ENCODE peak calls at places on chromosomes 12 and 14, in four cellular contexts. H is H9, V is H1, J is astrocyte of the spinal cord. R is an unnamed sample.

GRCh38 chr14:100334904-100335303 is 11.8 kb downstream of the SLC25A47 start:
- DNase-seq in V (no peak), H (no peak), J (no peak), R (no peak)

GRCh38 chr14:54902143-54902520 is 494 bp downstream of the GCH1 start:
- DNase-seq in J (peak; percentile 21), H (peak; percentile 74), V (peak; percentile 27), R (peak; percentile 76)

GRCh38 chr12:72889791-72890190 is 617.6 kb downstream of the TRHDE start:
- DNase-seq in J (no peak), V (no peak), H (no peak), R (no peak)

GRCh38 chr12:132908145-132909029 is 21.0 kb upstream of the CHFR start:
- DNase-seq in V (peak; percentile 97), J (peak; percentile 99), H (peak; percentile 100), R (peak; percentile 94)

GRCh38 chr12:116528067-116528466 is 31.1 kb upstream of the MAP1LC3B2 start:
- DNase-seq in J (peak; percentile 81), H (no peak), V (no peak), R (no peak)

GRCh38 chr12:93376436-93377251 is 1.1 kb upstream of the NUDT4 start:
- DNase-seq in V (no peak), J (peak; percentile 18), H (peak; percentile 78), R (peak; percentile 48)

GRCh38 chr12:7155471-7156034 is 25.4 kb downstream of the CLSTN3 start:
- DNase-seq in H (no peak), J (no peak), V (no peak), R (no peak)

GRCh38 chr14:50025776-50026175 is 90.6 kb downstream of the VCPKMT start:
- DNase-seq in V (no peak), H (no peak), J (peak; percentile 48), R (no peak)

GRCh38 chr14:63542231-63542999 is 762 bp downstream of the PPP2R5E start:
- DNase-seq in H (peak; percentile 39), J (no peak), V (no peak), R (peak; percentile 51)

GRCh38 chr14:53501361-53502320 is 348.5 kb upstream of the DDHD1 start:
- DNase-seq in J (peak; percentile 20), V (no peak), H (no peak), R (no peak)

GRCh38 chr14:21084396-21084795 is 14.1 kb downstream of the ZNF219 start:
- DNase-seq in J (no peak), H (no peak), V (no peak), R (no peak)

GRCh38 chr14:21940887-21941855 is 267.6 kb upstream of the OR4E1 start:
- DNase-seq in V (no peak), H (peak; percentile 38), J (peak; percentile 2), R (peak; percentile 31)

GRCh38 chr14:72543325-72543724 is 350.6 kb downstream of the DPF3 start:
- DNase-seq in J (peak; percentile 44), H (no peak), V (no peak), R (no peak)

GRCh38 chr12:76948895-76949294 is 70.1 kb upstream of the CSRP2 start:
- DNase-seq in H (no peak), J (no peak), V (no peak), R (no peak)

GRCh38 chr12:23098110-23099049 is 473.4 kb downstream of the ETNK1 start:
- DNase-seq in H (no peak), V (no peak), J (peak; percentile 34), R (no peak)

GRCh38 chr12:107418976-107419375 is 266.6 kb upstream of the PWP1 start:
- DNase-seq in J (no peak), H (no peak), V (no peak), R (no peak)

GRCh38 chr14:92607251-92607650 is 93.7 kb downstream of the RIN3 start:
- DNase-seq in J (no peak), H (no peak), V (no peak), R (no peak)

GRCh38 chr12:49092086-49092815 is 2.4 kb downstream of the DHH start:
- DNase-seq in V (no peak), H (peak; percentile 86), J (peak; percentile 35), R (peak; percentile 65)

GRCh38 chr12:2004113-2004929 is at the start of gene DCP1B:
- DNase-seq in V (peak; percentile 96), H (peak; percentile 100), J (peak; percentile 99), R (peak; percentile 98)

GRCh38 chr12:6110006-6110405 is 14.5 kb downstream of the VWF start:
- DNase-seq in H (no peak), J (no peak), V (no peak), R (no peak)

GRCh38 chr12:15796493-15797141 is 7.4 kb upstream of the EPS8 start:
- DNase-seq in V (no peak), H (no peak), J (no peak), R (no peak)

GRCh38 chr12:103580026-103580425 is 7.0 kb upstream of the STAB2 start:
- DNase-seq in J (no peak), V (no peak), H (no peak), R (no peak)

GRCh38 chr12:70660620-70661219 is 23.5 kb upstream of the PTPRB start:
- DNase-seq in H (no peak), J (peak; percentile 72), V (no peak), R (no peak)

GRCh38 chr12:26319511-26319910 is 124.1 kb downstream of the SSPN start:
- DNase-seq in J (peak; percentile 93), H (no peak), V (peak; percentile 3), R (no peak)

GRCh38 chr12:78712834-78713455 is 151.6 kb upstream of the SYT1 start:
- DNase-seq in J (no peak), V (peak; percentile 2), H (peak; percentile 40), R (no peak)

GRCh38 chr12:11727133-11727664 is 77.7 kb downstream of the ETV6 start:
- DNase-seq in H (no peak), J (no peak), V (no peak), R (no peak)

GRCh38 chr12:106233011-106233410 is 14.8 kb downstream of the CKAP4 start:
- DNase-seq in H (no peak), J (no peak), V (no peak), R (no peak)

GRCh38 chr12:106238146-106238545 is 9.7 kb downstream of the CKAP4 start:
- DNase-seq in J (no peak), H (peak; percentile 45), V (no peak), R (no peak)

GRCh38 chr12:106234513-106234912 is 13.3 kb downstream of the CKAP4 start:
- DNase-seq in V (no peak), J (peak; percentile 62), H (no peak), R (no peak)

GRCh38 chr12:106239241-106239950 is 8.4 kb downstream of the CKAP4 start:
- DNase-seq in J (no peak), H (no peak), V (no peak), R (no peak)

GRCh38 chr12:106235770-106236169 is 12.1 kb downstream of the CKAP4 start:
- DNase-seq in H (no peak), J (no peak), V (no peak), R (no peak)
- TF ChIP-seq CTCF in H (no peak), J (no peak), V (no peak), R (no peak)

GRCh38 chr14:42508209-42508946 is 901.7 kb downstream of the LRFN5 start:
- DNase-seq in V (no peak), H (no peak), J (no peak), R (no peak)

GRCh38 chr14:42499137-42499536 is 892.5 kb downstream of the LRFN5 start:
- DNase-seq in H (no peak), V (no peak), J (no peak), R (no peak)

GRCh38 chr14:42510071-42510470 is 903.4 kb downstream of the LRFN5 start:
- DNase-seq in H (no peak), J (no peak), V (no peak), R (no peak)

GRCh38 chr14:42504433-42504832 is 897.8 kb downstream of the LRFN5 start:
- DNase-seq in H (no peak), J (no peak), V (no peak), R (no peak)
- TF ChIP-seq CTCF in H (no peak), J (no peak), V (no peak), R (no peak)

DNA sequence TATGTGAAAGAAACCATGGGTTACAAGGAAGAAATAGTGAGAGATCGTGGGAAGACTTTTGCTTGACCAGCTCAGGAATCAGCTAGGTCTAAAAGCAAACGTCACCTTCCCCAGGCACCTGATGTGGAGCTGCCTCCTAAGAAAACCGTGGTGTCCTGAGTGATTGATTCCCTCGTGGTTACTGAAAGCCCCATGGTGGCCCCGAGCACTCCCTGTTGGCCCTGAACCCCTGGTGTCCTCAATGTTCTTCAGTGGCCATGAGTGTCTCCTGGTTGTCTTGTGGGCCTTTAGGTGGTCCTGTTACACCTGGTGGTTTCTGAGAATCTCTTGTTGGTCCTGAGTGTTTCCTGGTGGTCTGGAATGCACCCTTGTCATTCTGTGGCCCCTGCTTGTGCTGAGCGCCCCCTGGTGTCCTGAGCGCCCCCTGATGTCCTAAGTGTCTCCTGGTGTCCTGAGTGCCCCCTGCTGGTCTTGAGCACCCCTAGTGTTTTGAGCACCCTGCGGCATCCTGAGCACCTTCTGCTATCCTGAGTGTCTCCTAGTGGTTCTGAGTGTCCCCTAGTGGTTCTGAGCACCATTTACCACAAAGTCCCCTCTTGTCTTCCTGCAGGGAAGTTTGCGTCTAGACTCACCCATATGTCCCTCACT is 518.7 kb downstream of the TMEM121 start:
- DNase-seq in V (no peak), H (no peak), J (no peak), R (no peak)
- TF ChIP-seq CTCF in V (peak; percentile 59), H (no peak), J (no peak), R (no peak)

DNA sequence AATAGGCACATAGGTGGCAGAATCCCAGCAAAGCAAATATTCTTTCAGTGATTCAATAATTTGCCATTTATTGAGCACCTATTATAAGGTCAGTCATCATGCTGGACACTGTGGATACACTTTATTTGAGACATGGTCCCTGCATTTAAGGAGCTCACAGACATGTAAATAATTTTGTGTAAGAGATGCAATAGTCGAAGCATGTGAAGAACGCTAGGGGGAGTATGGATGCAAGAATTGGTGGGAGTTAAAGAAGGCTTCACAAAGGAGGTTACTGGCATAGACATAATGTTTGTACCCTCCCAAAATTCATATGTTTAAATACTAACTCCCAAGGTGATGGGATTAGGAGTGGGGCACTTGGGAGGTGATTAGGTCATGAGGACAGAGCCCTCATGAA is 260.6 kb upstream of the GARIN6 start:
- DNase-seq in V (no peak), H (no peak), J (peak; percentile 47), R (no peak)
- TF ChIP-seq CTCF in V (peak; percentile 36), H (peak; percentile 82), J (peak; percentile 53), R (peak; percentile 61)

DNA sequence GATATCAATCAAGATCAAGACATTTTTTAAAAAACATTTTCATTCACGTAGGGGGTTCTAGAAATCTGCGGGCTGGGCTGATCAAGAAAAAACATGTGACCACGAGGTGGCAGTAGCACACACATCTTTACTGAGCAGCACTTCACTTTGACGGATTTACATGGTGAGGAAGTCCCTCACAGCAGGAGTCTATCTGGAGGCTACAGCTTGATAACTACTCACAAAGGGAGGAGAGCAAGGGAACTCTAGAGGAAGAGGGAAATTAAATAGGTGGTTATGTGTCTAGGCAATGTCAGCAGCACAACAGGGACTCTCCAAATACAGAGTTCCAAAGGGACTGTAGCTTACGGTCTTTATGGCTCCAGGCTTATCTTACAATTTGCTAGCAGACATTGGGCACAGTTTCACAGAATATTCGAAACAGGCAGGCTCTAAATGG is 248.1 kb downstream of the DPY19L2 start:
- DNase-seq in V (peak; percentile 58), J (peak; percentile 78), H (peak; percentile 90), R (peak; percentile 61)
- TF ChIP-seq CTCF in V (peak; percentile 72), J (peak; percentile 69), H (peak; percentile 80), R (peak; percentile 46)